ENCODE peak calls at places on chromosome 1, in four cellular contexts. O is endodermal cell; K is CD8-positive, alpha-beta memory T cell; X is mammary epithelial cell. L is an unnamed sample.

GRCh38 chr1:84969489-84970250 is 27.2 kb downstream of the MCOLN2 start:
- DNase-seq in X (no peak), O (no peak), K (no peak), L (no peak)

GRCh38 chr1:2199042-2199810 is 4.7 kb upstream of the FAAP20 start:
- DNase-seq in O (peak; percentile 93), X (peak; percentile 85), K (peak; percentile 77), L (peak; percentile 94)

GRCh38 chr1:213692236-213692831 is 295.4 kb upstream of the PROX1 start:
- DNase-seq in O (no peak), K (no peak), X (no peak), L (no peak)

GRCh38 chr1:119623651-119624050 is 24.4 kb downstream of the ZNF697 start:
- DNase-seq in X (no peak), O (peak; percentile 33), K (no peak), L (no peak)

GRCh38 chr1:62184291-62184690 is 10.4 kb upstream of the L1TD1 start:
- DNase-seq in O (peak; percentile 33), K (no peak), X (no peak), L (no peak)

GRCh38 chr1:159428536-159428935 is 3.5 kb upstream of the OR10J4 start:
- DNase-seq in X (no peak), O (no peak), K (no peak), L (no peak)

GRCh38 chr1:65698590-65698989 is 94.1 kb upstream of the PDE4B start:
- DNase-seq in X (no peak), O (no peak), K (no peak), L (no peak)

GRCh38 chr1:153683853-153684252 is 5.4 kb downstream of the NPR1 start:
- DNase-seq in K (no peak), O (no peak), X (peak; percentile 36), L (peak; percentile 19)

GRCh38 chr1:181033128-181033798 is 520 bp upstream of the MR1 start:
- DNase-seq in O (no peak), K (no peak), X (peak; percentile 90), L (peak; percentile 62)

GRCh38 chr1:203364013-203364730 is 13.2 kb upstream of the FMOD start:
- DNase-seq in X (no peak), K (no peak), O (no peak), L (no peak)

GRCh38 chr1:66494488-66494887 is 39.5 kb upstream of the SGIP1 start:
- DNase-seq in X (no peak), K (no peak), O (no peak), L (no peak)

GRCh38 chr1:209162651-209163050 is 420.9 kb upstream of the CAMK1G start:
- DNase-seq in O (no peak), X (no peak), K (no peak), L (no peak)

GRCh38 chr1:168121314-168122029 is 15.3 kb downstream of the GPR161 start:
- DNase-seq in K (no peak), O (no peak), X (peak; percentile 55), L (peak; percentile 58)

GRCh38 chr1:7608628-7609295 is 162.3 kb upstream of the VAMP3 start:
- DNase-seq in X (no peak), O (peak; percentile 98), K (no peak), L (no peak)

GRCh38 chr1:221991221-221991620 is 249.3 kb upstream of the DUSP10 start:
- DNase-seq in K (no peak), O (no peak), X (peak; percentile 82), L (peak; percentile 65)

GRCh38 chr1:206563367-206563953 is 48.8 kb downstream of the EIF2D start:
- DNase-seq in O (no peak), X (no peak), K (no peak), L (no peak)

GRCh38 chr1:192998536-192998935 is 60.6 kb downstream of the UCHL5 start:
- DNase-seq in O (peak; percentile 58), K (no peak), X (no peak), L (no peak)

GRCh38 chr1:10217748-10218441 is 7.5 kb downstream of the KIF1B start:
- DNase-seq in X (peak; percentile 34), O (no peak), K (no peak), L (peak; percentile 11)

GRCh38 chr1:58997637-58998036 is 213.8 kb upstream of the JUN start:
- DNase-seq in X (no peak), O (peak; percentile 22), K (no peak), L (no peak)

GRCh38 chr1:16251381-16251780 is 14.4 kb upstream of the CPLANE2 start:
- DNase-seq in X (no peak), O (no peak), K (no peak), L (no peak)

GRCh38 chr1:44010935-44011610 is 19.7 kb downstream of the CCDC24 start:
- DNase-seq in X (no peak), O (no peak), K (no peak), L (no peak)

GRCh38 chr1:78043436-78043835 is 2.3 kb upstream of the GIPC2 start:
- DNase-seq in X (no peak), K (no peak), O (no peak), L (no peak)

GRCh38 chr1:48530727-48531351 is 58.8 kb upstream of the SPATA6 start:
- DNase-seq in K (no peak), O (peak; percentile 99), X (peak; percentile 56), L (peak; percentile 59)

GRCh38 chr1:30682396-30683275 is 40.7 kb downstream of the MATN1 start:
- DNase-seq in X (no peak), K (no peak), O (peak; percentile 39), L (no peak)
- H3K27me3 ChIP-seq in X (no peaks in the 10 kb centered on the region), K (peaks cover 12% of the 10 kb centered on the region), O (peaks cover 13% of the 10 kb centered on the region), L (peaks cover 8% of the 10 kb centered on the region)

GRCh38 chr1:47507921-47508894 is 70.4 kb downstream of the FOXD2 start:
- DNase-seq in X (no peak), K (no peak), O (peak; percentile 80), L (peak; percentile 19)

GRCh38 chr1:47505267-47505666 is 67.4 kb downstream of the FOXD2 start:
- DNase-seq in O (peak; percentile 7), K (no peak), X (no peak), L (no peak)

GRCh38 chr1:47508900-47509488 is 71.2 kb downstream of the FOXD2 start:
- DNase-seq in X (no peak), K (no peak), O (peak; percentile 76), L (peak; percentile 15)

GRCh38 chr1:47507140-47507539 is 69.3 kb downstream of the FOXD2 start:
- DNase-seq in X (no peak), K (no peak), O (peak; percentile 11), L (no peak)

DNA sequence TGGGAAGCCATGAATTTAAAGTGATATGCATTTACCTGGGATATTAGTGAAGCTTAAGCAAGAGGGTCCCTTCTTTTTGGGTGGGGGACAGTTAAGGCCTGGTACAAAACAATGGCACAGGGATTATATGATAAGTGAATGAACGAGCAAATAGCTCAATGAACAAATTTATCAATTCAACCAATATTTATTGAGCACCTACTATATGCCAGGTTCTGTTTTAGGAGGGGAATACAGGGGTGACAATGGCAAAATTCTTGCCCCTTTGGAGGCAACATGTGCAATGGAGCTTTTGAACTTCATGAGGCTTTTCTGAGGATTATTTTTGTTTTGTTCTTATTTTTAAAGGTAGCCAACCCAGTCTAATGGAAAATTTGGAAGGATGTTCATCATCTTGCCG is 68.2 kb downstream of the FOXD2 start:
- DNase-seq in O (no peak), K (no peak), X (no peak), L (no peak)
- H3K27me3 ChIP-seq in O (peaks cover 45% of the 10 kb centered on the region), K (peaks cover 38% of the 10 kb centered on the region), X (peaks cover 20% of the 10 kb centered on the region), L (peaks cover 71% of the 10 kb centered on the region)

GRCh38 chr1:3561801-3562200 is 49.5 kb downstream of the MEGF6 start:
- DNase-seq in K (no peak), O (no peak), X (no peak), L (no peak)

GRCh38 chr1:3563125-3563524 is 48.2 kb downstream of the MEGF6 start:
- DNase-seq in O (no peak), K (no peak), X (no peak), L (no peak)

GRCh38 chr1:3562712-3563111 is 48.6 kb downstream of the MEGF6 start:
- DNase-seq in X (no peak), O (no peak), K (no peak), L (no peak)

GRCh38 chr1:3564921-3565831 is 46.1 kb downstream of the MEGF6 start:
- DNase-seq in K (peak; percentile 8), X (no peak), O (peak; percentile 82), L (peak; percentile 57)

GRCh38 chr1:3563610-3564009 is 47.7 kb downstream of the MEGF6 start:
- DNase-seq in K (no peak), X (no peak), O (no peak), L (no peak)
- H3K27me3 ChIP-seq in K (no peaks in the 10 kb centered on the region), X (no peaks in the 10 kb centered on the region), O (no peaks in the 10 kb centered on the region), L (peaks cover 23% of the 10 kb centered on the region)

GRCh38 chr1:228061411-228062084 is 21.0 kb upstream of the ARF1 start:
- DNase-seq in O (no peak), K (no peak), X (no peak), L (no peak)
- H3K27me3 ChIP-seq in O (peaks cover 43% of the 10 kb centered on the region), K (peaks cover 47% of the 10 kb centered on the region), X (peaks cover 17% of the 10 kb centered on the region), L (peaks cover 75% of the 10 kb centered on the region)

DNA sequence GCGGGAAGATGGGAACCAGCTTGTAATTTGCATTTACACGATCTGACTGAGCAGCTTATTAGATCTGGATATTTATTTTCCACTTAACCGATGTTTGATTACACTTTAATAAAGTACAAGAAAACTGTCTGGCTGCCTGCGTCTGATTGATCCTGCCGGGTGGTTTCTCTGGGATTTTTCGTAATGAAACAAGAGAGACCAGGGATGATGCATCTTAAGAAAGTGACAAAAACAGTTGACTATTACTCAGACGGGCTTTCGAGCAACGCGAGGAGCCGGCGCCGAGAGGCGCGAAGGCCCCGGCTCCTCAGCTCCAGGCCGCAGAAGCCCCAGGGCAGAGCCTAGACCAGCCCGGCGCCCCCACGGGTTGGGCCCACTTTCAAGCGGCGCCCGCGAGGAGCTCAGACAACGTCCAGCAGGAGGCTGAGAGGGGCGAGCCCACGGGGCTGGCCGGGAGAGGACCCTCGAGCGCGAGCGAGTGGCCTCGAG is 118.1 kb upstream of the BARHL2 start:
- DNase-seq in K (no peak), X (no peak), O (no peak), L (no peak)
- H3K27me3 ChIP-seq in K (peaks cover 81% of the 10 kb centered on the region), X (peaks cover 45% of the 10 kb centered on the region), O (peaks cover 47% of the 10 kb centered on the region), L (peaks cover 20% of the 10 kb centered on the region)

GRCh38 chr1:156868341-156868740 is 7.7 kb downstream of the NTRK1 start:
- DNase-seq in O (no peak), X (no peak), K (no peak), L (no peak)

GRCh38 chr1:156866679-156867015 is 6.0 kb downstream of the NTRK1 start:
- DNase-seq in K (no peak), O (no peak), X (no peak), L (no peak)

GRCh38 chr1:156865865-156866678 is 5.4 kb downstream of the NTRK1 start:
- DNase-seq in K (no peak), O (no peak), X (no peak), L (no peak)

GRCh38 chr1:156870734-156871133 is 10.1 kb downstream of the NTRK1 start:
- DNase-seq in K (no peak), O (no peak), X (peak; percentile 87), L (peak; percentile 88)

DNA sequence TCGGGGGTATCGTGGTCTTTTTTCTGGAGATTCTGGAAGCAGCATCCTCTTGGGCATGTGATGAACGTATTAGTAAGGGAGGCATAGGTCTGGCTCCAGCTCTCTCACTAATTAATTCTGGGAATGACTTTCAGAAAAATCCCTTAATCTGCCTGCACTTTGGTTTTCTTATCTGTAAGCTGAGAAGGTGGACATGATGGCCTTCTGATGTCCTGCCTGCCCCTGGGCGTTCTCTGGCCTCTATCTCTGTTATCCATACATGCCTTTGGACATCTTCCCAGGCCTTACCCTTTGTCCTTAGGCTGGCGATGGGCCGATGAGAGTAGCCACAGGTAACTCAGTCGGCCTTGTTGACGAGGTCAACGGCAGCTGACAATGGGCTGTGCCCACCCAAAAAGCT is 8.8 kb downstream of the NTRK1 start:
- DNase-seq in K (no peak), X (no peak), O (no peak), L (no peak)
- H3K27me3 ChIP-seq in K (peaks cover under 1% of the 10 kb centered on the region), X (no peaks in the 10 kb centered on the region), O (peaks cover 28% of the 10 kb centered on the region), L (peaks cover 14% of the 10 kb centered on the region)

GRCh38 chr1:50430010-50430405 is 6.8 kb upstream of the DMRTA2 start:
- DNase-seq in X (peak; percentile 26), K (no peak), O (no peak), L (no peak)
- H3K27me3 ChIP-seq in X (peaks cover 48% of the 10 kb centered on the region), K (peaks cover 64% of the 10 kb centered on the region), O (peaks cover 99% of the 10 kb centered on the region), L (peaks cover 78% of the 10 kb centered on the region)